ENCODE peak calls at places on chromosomes 5 and 9, in ten cellular contexts. M is Calu3, R is left ventricle myocardium inferior, J is breast epithelium, I is vagina, K is nephron progenitor cell, B is retinal pigment epithelial cell, E is GM10248, T is mammary epithelial cell, U is PC-9. V is an unnamed sample.

GRCh38 chr5:72552041-72552557 is 44.9 kb upstream of the ZNF366 start:
- DNase-seq in M (no peak), K (no peak), J (no peak), I (no peak), U (no peak), R (no peak), E (no peak), B (peak), T (peak), V (no peak)

GRCh38 chr5:55650391-55650790 is 61.7 kb downstream of the SLC38A9 start:
- DNase-seq in I (no peak), J (no peak), R (no peak), E (no peak), M (no peak), K (no peak), B (peak), U (no peak), T (peak), V (no peak)

GRCh38 chr5:177610770-177611445 is 11.0 kb downstream of the B4GALT7 start:
- DNase-seq in B (no peak), T (no peak), M (no peak), J (no peak), I (no peak), E (no peak), K (no peak), U (no peak), R (no peak), V (no peak)

GRCh38 chr9:110578896-110579752 is at the start of gene SVEP1:
- DNase-seq in M (no peak), T (peak), K (peak), R (peak), U (peak), B (no peak), J (no peak), I (no peak), E (no peak), V (peak)

GRCh38 chr9:36207016-36207415 is 16.3 kb downstream of the CLTA start:
- DNase-seq in K (no peak), E (no peak), R (no peak), I (no peak), T (peak), M (no peak), J (no peak), B (no peak), U (no peak), V (no peak)

GRCh38 chr9:110555971-110556370 is 23.6 kb downstream of the SVEP1 start:
- DNase-seq in U (peak), B (peak), M (no peak), E (no peak), J (no peak), T (peak), K (no peak), I (no peak), R (peak), V (no peak)

GRCh38 chr5:132883261-132883834 is 9.9 kb downstream of the LEAP2 start:
- DNase-seq in I (no peak), E (peak), U (peak), R (no peak), M (peak), B (no peak), J (no peak), K (peak), T (peak), V (no peak)

GRCh38 chr9:128274245-128274644 is 1.6 kb downstream of the GOLGA2 start:
- DNase-seq in U (no peak), M (no peak), J (no peak), I (no peak), T (no peak), E (no peak), B (no peak), R (no peak), K (no peak), V (no peak)

GRCh38 chr5:11888221-11888620 is 16.0 kb downstream of the CTNND2 start:
- DNase-seq in B (peak), E (no peak), T (no peak), R (no peak), J (no peak), I (no peak), U (no peak), M (no peak), K (no peak), V (no peak)

GRCh38 chr9:34400275-34400674 is 23.6 kb upstream of the MYORG start:
- DNase-seq in E (no peak), B (no peak), T (no peak), J (no peak), R (no peak), U (no peak), M (no peak), I (no peak), K (peak), V (no peak)
- TF ChIP-seq CTCF in E (no peak), B (peak), T (no peak), J (no peak), R (no peak), U (no peak), M (no peak), I (no peak), K (no peak), V (no peak)

DNA sequence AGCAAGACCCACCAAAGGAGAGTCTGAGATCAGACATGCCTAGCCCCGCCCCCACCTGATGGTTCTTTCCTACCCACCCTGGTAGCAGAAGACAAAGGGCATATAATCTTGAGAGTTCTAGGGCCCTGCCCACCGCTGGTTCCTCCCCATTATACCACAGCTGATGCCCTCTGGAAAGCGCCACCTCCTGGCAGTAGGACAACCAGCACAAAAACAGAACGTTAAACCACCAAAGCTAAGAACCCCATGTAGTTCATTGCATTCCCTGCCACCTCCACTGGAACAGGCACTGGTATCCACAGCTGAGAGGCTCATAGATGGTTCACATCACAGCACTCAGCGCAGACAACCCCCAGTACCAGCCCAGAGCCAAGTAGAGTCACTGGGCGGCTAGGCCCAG is 81.2 kb upstream of the TRPC7 start:
- DNase-seq in K (no peak), I (no peak), M (no peak), J (no peak), U (no peak), R (no peak), T (no peak), E (no peak), B (no peak), V (no peak)
- TF ChIP-seq CTCF in K (no peak), I (no peak), M (no peak), J (no peak), U (no peak), R (no peak), T (no peak), E (no peak), B (no peak), V (no peak)

GRCh38 chr9:136089697-136090045 is 5.4 kb downstream of the NACC2 start:
- DNase-seq in K (no peak), J (no peak), I (no peak), B (no peak), E (no peak), U (no peak), T (no peak), R (no peak), M (no peak), V (no peak)
- TF ChIP-seq CTCF in K (peak), J (peak), I (no peak), B (peak), E (peak), U (peak), T (peak), R (peak), M (peak), V (peak)

DNA sequence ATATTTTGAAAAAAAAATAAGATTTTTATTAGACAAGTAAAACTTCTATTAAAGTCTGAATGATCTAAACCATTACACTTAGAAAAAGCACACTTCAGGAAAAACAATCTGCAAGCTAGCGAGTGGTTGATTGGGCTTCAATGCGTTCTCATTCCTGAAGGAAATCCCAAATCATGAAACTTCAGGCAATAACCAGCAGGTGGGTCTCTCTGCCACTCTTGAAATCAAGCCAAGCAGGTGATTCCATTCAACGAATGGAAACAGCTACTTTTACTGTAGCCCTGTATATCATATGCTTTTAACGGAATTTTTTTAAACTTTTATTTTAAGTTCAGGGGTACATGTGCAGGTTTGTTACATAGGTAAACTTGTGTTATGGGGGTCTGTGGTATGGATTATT is 234.5 kb upstream of the TRPM3 start:
- DNase-seq in K (no peak), U (no peak), M (no peak), R (no peak), I (no peak), E (no peak), J (no peak), B (no peak), T (no peak), V (no peak)
- TF ChIP-seq CTCF in K (no peak), U (peak), M (no peak), R (no peak), I (no peak), E (no peak), J (no peak), B (no peak), T (no peak), V (no peak)

V was measured in chondrocyte.